ENCODE peak calls at places on chromosomes 13 and 19, in five cellular contexts. V is cardiac fibroblast, E is right atrium auricular region, D is HAP-1, H is fibroblast of lung. B is an unnamed sample.
A peak's percentile ranks its signal among the peaks of the same experiment; 100 is the strongest.

GRCh38 chr13:93462151-93462550 is 235.5 kb downstream of the GPC6 start:
- DNase-seq in E (no peak), H (no peak), D (no peak), V (no peak), B (no peak)

GRCh38 chr13:24202215-24202614 is 41.7 kb downstream of the SPATA13 start:
- DNase-seq in H (no peak), V (no peak), D (no peak), E (no peak), B (no peak)

GRCh38 chr13:73671011-73671410 is 463.2 kb downstream of the KLF12 start:
- DNase-seq in E (no peak), V (no peak), H (no peak), D (no peak), B (no peak)

GRCh38 chr13:89936256-89936655 is 1411.2 kb upstream of the MIR17HG start:
- DNase-seq in D (no peak), E (no peak), V (no peak), H (no peak), B (no peak)

GRCh38 chr19:1826557-1827521 is 14.8 kb upstream of the ATP8B3 start:
- DNase-seq in H (no peak), V (no peak), D (no peak), E (no peak), B (no peak)

GRCh38 chr19:923551-924211 is 2.2 kb upstream of the ARID3A start:
- DNase-seq in H (no peak), E (no peak), V (no peak), D (no peak), B (no peak)

GRCh38 chr19:34244611-34245299 is 9.6 kb upstream of the GARRE1 start:
- DNase-seq in D (no peak), V (peak; percentile 46), H (peak; percentile 24), E (no peak), B (no peak)

GRCh38 chr19:33916792-33917191 is 120.1 kb downstream of the KCTD15 start:
- DNase-seq in D (no peak), H (no peak), E (no peak), V (no peak), B (no peak)

GRCh38 chr13:30020726-30021312 is 170.4 kb upstream of the UBL3 start:
- DNase-seq in V (peak; percentile 34), H (no peak), D (no peak), E (no peak), B (no peak)

GRCh38 chr19:7191946-7192691 is 102.1 kb downstream of the INSR start:
- DNase-seq in D (no peak), H (no peak), V (no peak), E (no peak), B (no peak)

GRCh38 chr19:7197760-7198696 is 96.2 kb downstream of the INSR start:
- DNase-seq in D (peak; percentile 83), V (peak; percentile 93), E (peak; percentile 93), H (peak; percentile 94), B (peak; percentile 95)

GRCh38 chr19:7197169-7197759 is 97.0 kb downstream of the INSR start:
- DNase-seq in V (peak; percentile 98), D (peak; percentile 89), H (peak; percentile 95), E (peak; percentile 97), B (peak; percentile 91)

GRCh38 chr19:7196721-7197168 is 97.5 kb downstream of the INSR start:
- DNase-seq in H (peak; percentile 59), E (peak; percentile 71), V (peak; percentile 17), D (no peak), B (no peak)

GRCh38 chr19:7194566-7194965 is 99.6 kb downstream of the INSR start:
- DNase-seq in H (no peak), E (no peak), V (no peak), D (no peak), B (no peak)
- H3K4me3 ChIP-seq in H (no peak overlapping the region), E (no peak overlapping the region), V (no peak overlapping the region), D (no peak overlapping the region), B (no peak overlapping the region)

GRCh38 chr13:49776871-49777270 is 15.6 kb downstream of the KPNA3 start:
- DNase-seq in V (peak; percentile 18), H (no peak), E (no peak), D (no peak), B (no peak)
- H3K4me3 ChIP-seq in V (no peak overlapping the region), H (no peak overlapping the region), E (no peak overlapping the region), D (no peak overlapping the region), B (no peak overlapping the region)

DNA sequence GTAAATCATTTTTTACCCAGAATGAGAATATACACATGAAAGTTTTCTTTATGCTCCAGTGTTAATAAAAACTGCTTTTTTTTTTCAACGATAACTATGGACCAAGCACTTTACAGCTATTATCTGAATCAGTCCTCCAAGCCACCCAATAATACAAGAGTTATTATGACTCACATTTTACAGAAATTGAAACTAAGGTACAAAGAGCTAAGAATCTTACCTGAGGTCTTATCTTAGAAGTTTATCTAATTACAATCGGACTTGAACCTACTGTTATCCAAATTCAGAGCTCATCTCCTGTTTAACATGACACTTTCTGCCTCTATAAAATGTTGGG is 6.6 kb upstream of the FOXO1 start:
- DNase-seq in H (no peak), D (no peak), E (no peak), V (no peak), B (no peak)
- H3K4me3 ChIP-seq in H (no peak overlapping the region), D (no peak overlapping the region), E (no peak overlapping the region), V (no peak overlapping the region), B (no peak overlapping the region)

GRCh38 chr19:43781630-43782310 is 997 bp upstream of the KCNN4 start:
- DNase-seq in V (no peak), H (no peak), E (no peak), D (no peak), B (no peak)
- H3K4me3 ChIP-seq in V (no peak overlapping the region), H (no peak overlapping the region), E (no peak overlapping the region), D (no peak overlapping the region), B (no peak overlapping the region)

GRCh38 chr13:25625361-25625760 is 253.6 kb downstream of the ATP8A2 start:
- DNase-seq in E (no peak), H (no peak), V (no peak), D (no peak), B (no peak)
- H3K4me3 ChIP-seq in E (no peak overlapping the region), H (no peak overlapping the region), V (no peak overlapping the region), D (no peak overlapping the region), B (no peak overlapping the region)

GRCh38 chr13:61874970-61875579 is 459.4 kb upstream of the PCDH20 start:
- DNase-seq in V (no peak), E (no peak), H (no peak), D (no peak), B (no peak)

DNA sequence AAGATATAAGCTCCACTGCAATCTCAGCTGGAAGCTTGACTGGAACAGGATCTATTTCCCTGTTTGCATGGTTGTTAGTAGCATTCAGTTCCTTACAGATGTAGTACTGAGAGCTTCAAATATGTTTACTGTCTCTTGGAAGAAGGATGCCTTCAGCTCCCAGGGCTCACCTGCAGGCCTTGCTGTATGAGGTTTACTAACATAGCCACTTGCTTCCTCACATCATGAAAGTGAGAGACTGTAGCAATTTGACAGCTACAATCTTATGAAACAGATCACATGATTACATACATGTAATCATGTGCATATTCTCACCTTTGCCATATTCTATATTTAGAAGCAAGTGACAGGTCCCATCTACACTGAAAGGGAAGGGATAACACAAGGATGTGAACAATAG is 458.1 kb upstream of the PCDH20 start:
- DNase-seq in D (no peak), V (no peak), E (no peak), H (no peak), B (no peak)
- H3K4me3 ChIP-seq in D (no peak overlapping the region), V (no peak overlapping the region), E (no peak overlapping the region), H (no peak overlapping the region), B (no peak overlapping the region)

DNA sequence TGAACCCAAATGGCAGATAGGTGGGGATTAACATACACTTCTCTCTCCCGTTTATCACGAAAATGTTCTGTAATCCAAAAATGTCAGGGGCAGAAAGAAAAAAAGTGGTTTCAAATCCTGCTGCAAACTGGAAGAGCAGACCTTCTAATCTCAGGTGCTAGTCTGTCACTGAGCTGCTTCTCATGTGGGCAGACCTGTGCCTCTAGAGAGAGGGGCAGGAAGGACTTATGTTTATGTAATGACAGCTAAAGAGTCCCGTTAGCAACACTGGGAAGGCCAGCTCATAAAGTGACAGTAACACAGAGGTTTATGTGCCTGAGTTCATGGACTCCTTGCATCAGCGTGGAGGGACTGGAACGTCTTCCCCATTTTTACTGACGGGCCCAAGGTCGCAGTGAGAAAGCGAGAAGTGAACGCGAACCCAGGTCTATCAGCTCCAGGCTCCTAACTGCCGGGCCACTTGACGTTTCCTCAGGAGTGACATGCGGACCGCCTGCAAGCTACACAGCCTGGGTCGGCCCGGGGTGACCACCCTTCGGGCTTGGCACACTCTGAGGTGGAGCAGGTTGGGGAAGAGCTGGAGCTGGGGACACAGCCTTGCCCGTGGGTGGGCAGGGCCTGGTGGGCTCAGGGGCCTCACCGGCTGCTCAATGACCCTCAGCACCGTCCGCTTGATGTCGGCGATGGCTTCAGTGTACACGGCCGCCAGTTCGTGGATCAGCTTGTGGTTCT is 9.6 kb upstream of the RSPH6A start:
- DNase-seq in D (no peak), V (no peak), E (no peak), H (no peak), B (no peak)
- H3K4me3 ChIP-seq in D (no peak overlapping the region), V (no peak overlapping the region), E (no peak overlapping the region), H (no peak overlapping the region), B (no peak overlapping the region)

DNA sequence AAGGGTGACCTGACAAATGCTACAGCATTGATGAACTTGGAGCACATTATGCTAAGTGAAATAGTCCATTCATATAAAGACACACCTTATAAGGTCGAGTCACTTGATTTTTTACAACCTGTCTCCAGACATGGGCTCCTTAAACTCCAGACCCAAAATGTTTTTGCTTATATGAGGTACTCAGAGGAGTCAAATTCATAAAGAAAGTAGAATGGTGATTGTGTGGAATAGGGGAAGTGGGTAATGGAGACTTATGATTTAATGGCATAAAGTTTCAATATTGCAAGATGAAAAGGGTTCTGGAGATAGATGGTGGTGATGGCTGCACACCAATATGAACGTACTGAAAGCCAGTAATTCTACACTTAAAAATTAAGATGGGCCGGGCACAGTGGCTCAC is 59.3 kb downstream of the ZNF627 start:
- DNase-seq in E (no peak), D (no peak), V (no peak), H (no peak), B (no peak)
- H3K4me3 ChIP-seq in E (no peak overlapping the region), D (no peak overlapping the region), V (no peak overlapping the region), H (no peak overlapping the region), B (no peak overlapping the region)